ENCODE peak calls at places on chromosome 18, in four cellular contexts. Z, D, J and O are unnamed samples.

GRCh38 chr18:53018791-53019190 is 678.8 kb downstream of the DCC start:
- DNase-seq in Z (no peak), D (no peak), J (no peak), O (no peak)

GRCh38 chr18:79456105-79456980 is 60.6 kb downstream of the NFATC1 start:
- DNase-seq in Z (no peak), D (no peak), J (no peak), O (no peak)

GRCh38 chr18:9428301-9428706 is 47.0 kb upstream of the RALBP1 start:
- DNase-seq in Z (no peak), D (no peak), J (no peak), O (no peak)

GRCh38 chr18:40867452-40867851 is 1087.6 kb upstream of the PIK3C3 start:
- DNase-seq in Z (no peak), D (peak; percentile 82), J (no peak), O (peak; percentile 83)

GRCh38 chr18:44896817-44897216 is 216.1 kb downstream of the SETBP1 start:
- DNase-seq in Z (no peak), D (no peak), J (no peak), O (no peak)

GRCh38 chr18:22253156-22253555 is 83.8 kb downstream of the GATA6 start:
- DNase-seq in Z (no peak), D (no peak), J (no peak), O (no peak)

GRCh38 chr18:63997041-63997440 is 27.2 kb downstream of the SERPINB8 start:
- DNase-seq in Z (no peak), D (no peak), J (no peak), O (no peak)

GRCh38 chr18:7273301-7273911 is 42.5 kb downstream of the LRRC30 start:
- DNase-seq in Z (peak; percentile 87), D (peak; percentile 85), J (no peak), O (peak; percentile 85)

GRCh38 chr18:74412106-74412880 is 44.8 kb downstream of the DIPK1C start:
- DNase-seq in Z (no peak), D (no peak), J (no peak), O (no peak)

GRCh38 chr18:22032392-22032961 is 136.9 kb upstream of the GATA6 start:
- DNase-seq in Z (no peak), D (peak; percentile 40), J (no peak), O (peak; percentile 95)

GRCh38 chr18:33839452-33840225 is 261.6 kb downstream of the ASXL3 start:
- DNase-seq in Z (no peak), D (peak; percentile 79), J (peak; percentile 80), O (peak; percentile 69)

GRCh38 chr18:37641573-37641972 is 76.0 kb upstream of the CELF4 start:
- DNase-seq in Z (no peak), D (no peak), J (no peak), O (no peak)

GRCh38 chr18:46264255-46264654 is 160.1 kb downstream of the HAUS1 start:
- DNase-seq in Z (no peak), D (no peak), J (no peak), O (peak; percentile 35)

GRCh38 chr18:9869713-9870430 is 15.9 kb upstream of the TXNDC2 start:
- DNase-seq in Z (no peak), D (peak; percentile 91), J (peak; percentile 13), O (peak; percentile 94)

GRCh38 chr18:10530852-10531251 is 5.0 kb downstream of the NAPG start:
- DNase-seq in Z (no peak), D (no peak), J (no peak), O (peak; percentile 26)

GRCh38 chr18:25815659-25816058 is 274.8 kb downstream of the SS18 start:
- DNase-seq in Z (no peak), D (no peak), J (no peak), O (no peak)

GRCh38 chr18:63848159-63848558 is 39.3 kb upstream of the SERPINB2 start:
- DNase-seq in Z (no peak), D (peak; percentile 70), J (peak; percentile 12), O (peak; percentile 77)

GRCh38 chr18:67108894-67109293 is 407.6 kb downstream of the DSEL start:
- DNase-seq in Z (no peak), D (no peak), J (no peak), O (no peak)

GRCh38 chr18:52700757-52701156 is 360.8 kb downstream of the DCC start:
- DNase-seq in Z (no peak), D (no peak), J (no peak), O (no peak)

GRCh38 chr18:55093808-55094207 is 134.5 kb upstream of the CCDC68 start:
- DNase-seq in Z (no peak), D (no peak), J (no peak), O (no peak)

GRCh38 chr18:28149810-28150420 is 27.0 kb downstream of the CDH2 start:
- DNase-seq in Z (no peak), D (no peak), J (no peak), O (no peak)

GRCh38 chr18:5462227-5462626 is 81.6 kb downstream of the EPB41L3 start:
- DNase-seq in Z (no peak), D (no peak), J (no peak), O (no peak)

GRCh38 chr18:8359481-8359880 is 249.8 kb upstream of the RAB12 start:
- DNase-seq in Z (no peak), D (no peak), J (no peak), O (no peak)

GRCh38 chr18:55110436-55110835 is 151.2 kb upstream of the CCDC68 start:
- DNase-seq in Z (no peak), D (no peak), J (no peak), O (no peak)

GRCh38 chr18:79915161-79916127 is 36.0 kb downstream of the SLC66A2 start:
- DNase-seq in Z (peak; percentile 12), D (no peak), J (no peak), O (no peak)

GRCh38 chr18:36376361-36376760 is 78.8 kb downstream of the FHOD3 start:
- DNase-seq in Z (no peak), D (no peak), J (no peak), O (peak; percentile 67)

GRCh38 chr18:35458271-35458670 is 39.5 kb downstream of the INO80C start:
- DNase-seq in Z (no peak), D (no peak), J (no peak), O (no peak)

GRCh38 chr18:52764271-52764670 is 424.3 kb downstream of the DCC start:
- DNase-seq in Z (no peak), D (no peak), J (no peak), O (no peak)

GRCh38 chr18:59957957-59958356 is 58.2 kb downstream of the PMAIP1 start:
- DNase-seq in Z (no peak), D (peak; percentile 66), J (peak; percentile 79), O (peak; percentile 68)

GRCh38 chr18:59919026-59919425 is 19.2 kb downstream of the PMAIP1 start:
- DNase-seq in Z (no peak), D (no peak), J (no peak), O (no peak)

GRCh38 chr18:37675699-37676098 is 110.1 kb upstream of the CELF4 start:
- DNase-seq in Z (no peak), D (no peak), J (no peak), O (no peak)

GRCh38 chr18:66695281-66695680 is 91.4 kb upstream of the CDH19 start:
- DNase-seq in Z (no peak), D (no peak), J (no peak), O (no peak)

GRCh38 chr18:21943456-21943855 is 202.9 kb downstream of the MIB1 start:
- DNase-seq in Z (no peak), D (no peak), J (no peak), O (no peak)

GRCh38 chr18:4119127-4119648 is 335.9 kb downstream of the DLGAP1 start:
- DNase-seq in Z (no peak), D (no peak), J (no peak), O (no peak)

GRCh38 chr18:52907522-52907921 is 567.5 kb downstream of the DCC start:
- DNase-seq in Z (no peak), D (no peak), J (no peak), O (no peak)

GRCh38 chr18:34339155-34339554 is 114.4 kb upstream of the NOL4 start:
- DNase-seq in Z (no peak), D (no peak), J (no peak), O (no peak)

GRCh38 chr18:49613141-49613641 is 51.3 kb downstream of the LIPG start:
- DNase-seq in Z (no peak), D (no peak), J (no peak), O (no peak)

GRCh38 chr18:49611316-49611715 is 49.5 kb downstream of the LIPG start:
- DNase-seq in Z (no peak), D (no peak), J (no peak), O (no peak)

GRCh38 chr18:49616618-49617328 is 54.9 kb downstream of the LIPG start:
- DNase-seq in Z (no peak), D (no peak), J (no peak), O (no peak)

GRCh38 chr18:49612515-49613033 is 50.7 kb downstream of the LIPG start:
- DNase-seq in Z (no peak), D (no peak), J (no peak), O (no peak)

GRCh38 chr18:49613741-49614151 is 51.9 kb downstream of the LIPG start:
- DNase-seq in Z (no peak), D (no peak), J (no peak), O (no peak)
- H3K4me3 ChIP-seq in Z (no peak overlapping the region), D (no peak overlapping the region), J (no peak overlapping the region), O (no peak overlapping the region)

GRCh38 chr18:57436193-57436964 is 1.2 kb downstream of the ONECUT2 start:
- DNase-seq in Z (no peak), D (no peak), J (no peak), O (no peak)
- H3K4me3 ChIP-seq in Z (no peak overlapping the region), D (no peak overlapping the region), J (no peak overlapping the region), O (no peak overlapping the region)

DNA sequence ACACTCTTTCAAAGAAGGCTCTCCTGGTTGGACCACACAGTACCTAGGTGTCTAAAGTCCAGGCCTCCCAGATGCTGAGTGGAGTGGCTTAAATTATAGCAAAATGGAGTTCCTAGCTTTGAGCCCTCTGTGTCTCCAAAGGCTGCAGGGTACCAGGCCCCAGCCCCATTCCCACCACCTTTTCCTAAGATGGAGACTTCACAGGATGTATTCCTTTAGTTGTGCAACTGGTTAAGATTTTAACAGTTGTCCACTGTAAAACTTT is 4.9 kb downstream of the SMAD7 start:
- DNase-seq in Z (no peak), D (no peak), J (no peak), O (no peak)
- H3K4me3 ChIP-seq in Z (peak overlapping the region; percentile 98), D (peak overlapping the region; percentile 96), J (peak overlapping the region; percentile 95), O (no peak overlapping the region)

GRCh38 chr18:12880532-12880892 is 3.5 kb downstream of the PTPN2 start:
- DNase-seq in Z (no peak), D (no peak), J (peak; percentile 56), O (no peak)

GRCh38 chr18:12882416-12882815 is 1.6 kb downstream of the PTPN2 start:
- DNase-seq in Z (no peak), D (peak; percentile 30), J (no peak), O (peak; percentile 10)

GRCh38 chr18:12883003-12883683 is 894 bp downstream of the PTPN2 start:
- DNase-seq in Z (peak; percentile 31), D (no peak), J (no peak), O (no peak)

GRCh38 chr18:12883684-12884520 is at the start of gene PTPN2:
- DNase-seq in Z (peak; percentile 94), D (peak; percentile 96), J (peak; percentile 95), O (peak; percentile 94)

DNA sequence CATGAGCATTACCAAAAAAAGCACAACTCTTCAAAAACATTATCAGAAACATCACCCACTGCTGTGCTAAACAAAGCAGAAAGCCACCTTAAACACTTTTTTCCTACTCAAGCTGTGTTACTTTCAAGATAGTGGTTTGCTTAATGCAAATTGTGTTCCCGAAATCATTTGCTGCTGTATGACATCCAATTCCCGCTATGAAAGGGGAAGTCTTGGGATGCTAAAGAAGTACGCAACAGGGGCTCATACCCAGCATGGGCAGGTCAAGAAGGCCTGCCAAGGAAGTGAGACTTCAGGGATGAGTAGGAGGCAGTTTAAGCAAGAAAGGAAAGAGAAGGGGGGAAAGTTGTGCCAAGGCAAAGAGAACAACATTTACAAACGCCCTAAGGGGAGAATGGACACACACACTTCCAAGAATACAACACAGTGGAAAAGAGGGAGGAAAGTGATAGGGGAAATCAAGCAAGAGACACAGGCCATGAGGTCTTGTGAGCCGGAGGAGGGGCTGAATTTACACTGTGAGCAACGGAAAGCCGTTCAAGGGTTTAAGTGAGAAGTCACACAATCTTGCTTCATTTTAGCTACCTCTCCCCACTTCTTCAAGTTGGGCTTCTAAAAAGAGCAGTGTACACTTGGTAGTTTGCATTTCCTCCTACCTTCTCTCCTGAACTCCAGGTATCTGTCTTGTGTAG is 4.1 kb downstream of the PTPN2 start:
- DNase-seq in Z (no peak), D (no peak), J (no peak), O (peak; percentile 22)
- H3K4me3 ChIP-seq in Z (no peak overlapping the region), D (no peak overlapping the region), J (peak overlapping the region; percentile 54), O (no peak overlapping the region)